ENCODE peak calls at places on chromosomes 3 and 15, in seven cellular contexts. B is NCI-H510A; I is central memory CD4-positive, alpha-beta T cell; L is stimulated activated CD8-positive, alpha-beta memory T cell treated with anti-CD3 and anti-CD28 coated beads, Interleukin-2, amount 100 ng/mL, for 48 hours; M is fibroblast of lung; H is stimulated activated CD4-positive, alpha-beta T cell treated with anti-CD3 and anti-CD28 coated beads, TNF-alpha, amount 100 ng/mL, for 48 hours; K is GM23338. F is an unnamed sample.

GRCh38 chr3:148880681-148881080 is 15.6 kb downstream of the CPA3 start:
- DNase-seq in H (no peak), I (no peak), B (no peak), L (no peak), K (peak; percentile 72), M (no peak), F (no peak)

GRCh38 chr3:135539854-135540253 is 425.7 kb upstream of the PPP2R3A start:
- DNase-seq in I (no peak), B (no peak), H (no peak), L (no peak), M (no peak), K (no peak), F (no peak)

GRCh38 chr3:58104155-58104554 is 95.9 kb downstream of the FLNB start:
- DNase-seq in K (no peak), B (no peak), M (no peak), H (no peak), I (no peak), L (no peak), F (no peak)

GRCh38 chr3:67804545-67804944 is 150.1 kb upstream of the SUCLG2 start:
- DNase-seq in K (no peak), L (no peak), I (no peak), B (no peak), M (no peak), H (no peak), F (no peak)

GRCh38 chr3:144128117-144128892 is 156.7 kb downstream of the DIPK2A start:
- DNase-seq in M (no peak), K (peak; percentile 8), I (no peak), H (no peak), B (no peak), L (no peak), F (no peak)

GRCh38 chr3:123590685-123591450 is 6.0 kb upstream of the HACD2 start:
- DNase-seq in L (no peak), H (no peak), I (no peak), K (no peak), M (no peak), B (no peak), F (no peak)

GRCh38 chr3:2099028-2099671 is 484 bp downstream of the CNTN4 start:
- DNase-seq in B (peak; percentile 20), I (no peak), K (peak; percentile 66), M (no peak), L (no peak), H (no peak), F (no peak)

GRCh38 chr3:139928708-139929505 is 6.1 kb upstream of the CLSTN2 start:
- DNase-seq in K (no peak), H (no peak), I (no peak), B (no peak), L (no peak), M (no peak), F (no peak)

GRCh38 chr3:46406786-46407611 is at the start of the genes CCR5AS and CCRL2:
- DNase-seq in M (peak; percentile 61), K (no peak), B (no peak), I (peak; percentile 23), L (peak; percentile 13), H (peak; percentile 12), F (peak; percentile 36)

GRCh38 chr3:169940486-169941181 is 26.0 kb upstream of the SEC62 start:
- DNase-seq in H (no peak), L (no peak), B (no peak), M (no peak), I (no peak), K (no peak), F (no peak)

GRCh38 chr3:82329300-82329699 is 567.9 kb upstream of the GBE1 start:
- DNase-seq in K (no peak), M (no peak), H (no peak), I (no peak), B (no peak), L (no peak), F (no peak)

GRCh38 chr3:150464684-150465083 is 56.6 kb downstream of the TSC22D2 start:
- DNase-seq in I (no peak), L (no peak), B (no peak), H (no peak), K (no peak), M (no peak), F (no peak)

GRCh38 chr15:41811432-41812195 is 16.3 kb upstream of the JMJD7 start:
- DNase-seq in L (peak; percentile 43), M (peak; percentile 87), H (peak; percentile 58), K (peak; percentile 95), B (peak; percentile 20), I (peak; percentile 67), F (peak; percentile 89)

GRCh38 chr3:138694287-138695007 is 85.9 kb downstream of the FAIM start:
- DNase-seq in I (no peak), H (no peak), B (no peak), M (peak; percentile 96), L (no peak), K (no peak), F (peak; percentile 66)

GRCh38 chr3:133106169-133106568 is 68.0 kb downstream of the TMEM108 start:
- DNase-seq in L (no peak), H (no peak), I (no peak), B (no peak), K (no peak), M (peak; percentile 59), F (no peak)

GRCh38 chr3:159620281-159620680 is 368.4 kb upstream of the IL12A start:
- DNase-seq in H (no peak), I (no peak), L (no peak), K (no peak), M (no peak), B (no peak), F (no peak)

GRCh38 chr3:7602297-7602696 is 741.4 kb downstream of the GRM7 start:
- DNase-seq in L (no peak), I (no peak), M (no peak), K (no peak), B (no peak), H (no peak), F (no peak)

GRCh38 chr15:73873889-73874511 is 636 bp downstream of the TBC1D21 start:
- DNase-seq in I (peak; percentile 34), H (no peak), M (peak; percentile 78), K (peak; percentile 82), L (no peak), B (no peak), F (peak; percentile 77)

GRCh38 chr3:170689218-170689874 is 103.5 kb upstream of the SLC7A14 start:
- DNase-seq in B (peak; percentile 57), H (no peak), K (peak; percentile 83), M (peak; percentile 75), I (no peak), L (no peak), F (peak; percentile 87)

GRCh38 chr15:33126559-33127290 is 67.8 kb downstream of the FMN1 start:
- DNase-seq in K (peak; percentile 42), H (peak; percentile 20), M (peak; percentile 98), L (peak; percentile 23), B (peak; percentile 74), I (peak; percentile 80), F (peak; percentile 96)

GRCh38 chr3:181431743-181432142 is 280.0 kb upstream of the SOX2 start:
- DNase-seq in H (no peak), M (no peak), B (no peak), I (no peak), K (no peak), L (no peak), F (no peak)

GRCh38 chr3:21447471-21448205 is 303.4 kb downstream of the ZNF385D start:
- DNase-seq in H (no peak), M (peak; percentile 75), K (no peak), L (no peak), I (no peak), B (no peak), F (peak; percentile 51)

GRCh38 chr3:132997404-132997803 is 40.8 kb upstream of the TMEM108 start:
- DNase-seq in L (no peak), I (no peak), K (no peak), H (no peak), M (no peak), B (no peak), F (no peak)

GRCh38 chr3:72338082-72338941 is 509.9 kb downstream of the SHQ1 start:
- DNase-seq in M (no peak), H (peak; percentile 41), B (no peak), I (no peak), L (no peak), K (no peak), F (no peak)

GRCh38 chr15:66359740-66360139 is 3.3 kb upstream of the TIPIN start:
- DNase-seq in K (no peak), H (no peak), M (no peak), B (no peak), I (no peak), L (no peak), F (no peak)

GRCh38 chr3:67109651-67110204 is 111.6 kb downstream of the KBTBD8 start:
- DNase-seq in I (no peak), K (peak; percentile 87), M (peak; percentile 85), B (no peak), L (no peak), H (no peak), F (peak; percentile 79)

GRCh38 chr3:51637941-51638471 is 33.0 kb upstream of the TEX264 start:
- DNase-seq in I (no peak), M (peak; percentile 74), B (peak; percentile 25), K (peak; percentile 92), H (no peak), L (no peak), F (peak; percentile 75)

GRCh38 chr15:101031203-101031602 is 112.0 kb downstream of the LRRK1 start:
- DNase-seq in M (peak; percentile 61), B (no peak), L (no peak), I (no peak), H (no peak), K (no peak), F (peak; percentile 80)

GRCh38 chr3:8280161-8280560 is 221.5 kb upstream of the LMCD1 start:
- DNase-seq in K (peak; percentile 39), B (no peak), M (no peak), H (no peak), I (no peak), L (no peak), F (no peak)

GRCh38 chr3:60989893-60990740 is 261.1 kb downstream of the FHIT start:
- DNase-seq in K (no peak), I (no peak), M (no peak), L (no peak), H (no peak), B (no peak), F (no peak)

GRCh38 chr3:101574388-101575156 is 592 bp downstream of the PCNP start:
- DNase-seq in I (peak; percentile 66), M (peak; percentile 61), L (no peak), B (no peak), K (peak; percentile 51), H (no peak), F (peak; percentile 53)

GRCh38 chr3:81760215-81760614 is 1.2 kb downstream of the GBE1 start:
- DNase-seq in K (no peak), I (no peak), H (no peak), B (no peak), L (no peak), M (no peak), F (no peak)

F was measured in fibroblast of pulmonary artery.